ENCODE peak calls at places on chromosomes 2 and 18, in four cellular contexts. M is GM13976, B is HFFc6, H is suprapubic skin. E is an unnamed sample.

GRCh38 chr2:117323341-117323740 is 491.1 kb upstream of the DDX18 start:
- DNase-seq in M (no peak), B (no peak), H (no peak), E (no peak)

GRCh38 chr18:12391487-12392136 is 14.6 kb upstream of the AFG3L2 start:
- DNase-seq in M (peak), H (no peak), B (peak), E (peak)

GRCh38 chr2:165582409-165582808 is 112.9 kb downstream of the CSRNP3 start:
- DNase-seq in B (no peak), H (no peak), M (no peak), E (no peak)

GRCh38 chr2:74032909-74033261 is 48.2 kb downstream of the TET3 start:
- DNase-seq in B (no peak), M (peak), H (no peak), E (no peak)

GRCh38 chr2:24409166-24409565 is 48.8 kb upstream of the ITSN2 start:
- DNase-seq in B (no peak), H (no peak), M (no peak), E (no peak)

GRCh38 chr2:1995987-1996386 is 251.7 kb upstream of the PXDN start:
- DNase-seq in H (no peak), B (no peak), M (no peak), E (no peak)

GRCh38 chr2:157592983-157593382 is 35.7 kb downstream of the ACVR1C start:
- DNase-seq in H (no peak), M (no peak), B (peak), E (no peak)

GRCh38 chr2:85935746-85936208 is 47.0 kb upstream of the ST3GAL5 start:
- DNase-seq in M (no peak), H (no peak), B (peak), E (no peak)

GRCh38 chr18:11322716-11323115 is 173.3 kb upstream of the PIEZO2 start:
- DNase-seq in M (no peak), H (no peak), B (no peak), E (no peak)

GRCh38 chr2:31189141-31189540 is 28.2 kb downstream of the CAPN14 start:
- DNase-seq in M (no peak), H (no peak), B (no peak), E (no peak)

GRCh38 chr2:79941172-79941571 is 363.4 kb downstream of the LRRTM1 start:
- DNase-seq in M (no peak), B (no peak), H (no peak), E (no peak)
- TF ChIP-seq CTCF in M (no peak), B (no peak), H (no peak), E (no peak)

GRCh38 chr2:61135510-61135909 is 26.5 kb upstream of the C2orf74 start:
- DNase-seq in M (no peak), B (peak), H (no peak), E (no peak)

GRCh38 chr2:61138859-61139258 is 23.1 kb upstream of the C2orf74 start:
- DNase-seq in B (no peak), H (no peak), M (no peak), E (no peak)

GRCh38 chr2:61144697-61145268 is 17.2 kb upstream of the C2orf74 start:
- DNase-seq in M (peak), B (peak), H (peak), E (peak)

GRCh38 chr2:61145990-61146389 is 16.0 kb upstream of the C2orf74 start:
- DNase-seq in B (no peak), M (no peak), H (no peak), E (no peak)

DNA sequence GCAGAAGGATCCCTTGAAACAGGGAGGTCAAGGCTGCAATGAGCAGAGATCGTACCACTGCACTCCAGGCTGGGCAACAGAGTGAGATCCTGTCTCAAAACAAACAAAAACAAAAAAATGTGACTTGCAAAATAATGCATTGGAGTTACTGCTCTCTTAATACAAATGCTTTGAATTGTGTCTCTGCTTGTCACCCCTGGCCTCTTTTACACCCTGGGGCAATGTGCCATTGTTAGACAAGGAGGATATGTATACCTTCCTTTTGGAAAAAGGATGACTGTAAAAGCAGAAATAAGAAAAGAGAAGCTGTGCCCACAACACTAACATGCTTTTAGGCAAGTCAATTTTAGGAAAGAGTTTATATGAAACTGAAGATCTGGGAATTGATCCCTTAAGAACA is 20.8 kb upstream of the C2orf74 start:
- DNase-seq in H (no peak), B (no peak), M (no peak), E (no peak)
- TF ChIP-seq CTCF in H (no peak), B (no peak), M (no peak), E (no peak)

GRCh38 chr18:34867520-34867919 is 157.4 kb downstream of the DTNA start:
- DNase-seq in M (no peak), H (no peak), B (no peak), E (peak)
- TF ChIP-seq CTCF in M (no peak), H (no peak), B (no peak), E (no peak)

DNA sequence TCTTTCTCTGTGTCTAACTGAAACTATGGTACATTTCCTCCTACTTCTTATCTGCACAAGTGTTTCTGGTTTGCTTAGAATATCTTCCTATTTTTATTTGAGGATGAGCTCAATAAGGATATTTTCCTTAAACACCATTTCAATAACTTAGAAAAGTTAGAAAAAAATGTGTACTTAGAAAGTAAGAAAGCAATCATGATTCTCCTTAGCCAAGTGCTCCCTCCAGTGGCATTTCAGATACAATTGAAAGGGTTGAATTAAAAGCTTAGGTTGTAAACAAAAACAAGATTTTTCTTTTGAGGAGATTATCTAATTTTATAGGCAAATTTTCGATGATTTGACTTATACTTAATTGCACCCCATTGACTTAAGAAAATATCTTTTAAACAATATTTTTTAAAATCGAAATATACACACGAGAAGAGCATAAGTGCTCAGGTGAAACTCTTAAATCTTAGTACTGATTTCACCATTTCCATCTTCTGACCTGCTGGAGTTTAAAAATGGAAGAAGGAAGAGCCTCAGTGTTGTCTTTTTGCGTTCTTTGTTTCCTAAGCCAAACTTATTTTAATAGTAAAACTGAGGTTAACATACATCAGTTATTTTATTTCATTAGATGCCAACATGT is 26.9 kb downstream of the C18orf63 start:
- DNase-seq in M (peak), B (peak), H (no peak), E (peak)
- TF ChIP-seq CTCF in M (no peak), B (peak), H (peak), E (peak)